ENCODE peak calls at places on chromosomes 16 and 17, in four cellular contexts. P is astrocyte of the spinal cord, G is NCI-H1105, Q is BJ. J is an unnamed sample.

GRCh38 chr17:57368637-57369336 is 112.5 kb downstream of the MSI2 start:
- DNase-seq in G (no peak), Q (no peak), P (no peak), J (peak)

GRCh38 chr17:60455378-60455777 is 33.1 kb downstream of the CHCT1 start:
- DNase-seq in G (no peak), Q (no peak), P (no peak), J (no peak)

GRCh38 chr16:84514295-84514873 is 9.9 kb upstream of the MEAK7 start:
- DNase-seq in P (no peak), G (no peak), Q (no peak), J (no peak)

GRCh38 chr16:84995666-84996065 is 15.7 kb downstream of the ZDHHC7 start:
- DNase-seq in G (no peak), Q (no peak), P (no peak), J (no peak)

GRCh38 chr17:51372345-51373004 is 112.1 kb downstream of the UTP18 start:
- DNase-seq in P (peak), G (no peak), Q (no peak), J (peak)

GRCh38 chr17:4808378-4808767 is 1.4 kb downstream of the PLD2 start:
- DNase-seq in G (no peak), Q (no peak), P (no peak), J (no peak)

GRCh38 chr17:78133971-78134898 is 3.7 kb downstream of the TMC8 start:
- DNase-seq in G (no peak), Q (no peak), P (no peak), J (peak)

GRCh38 chr17:61480414-61480807 is 28.2 kb downstream of the TBX4 start:
- DNase-seq in Q (no peak), G (no peak), P (no peak), J (no peak)

GRCh38 chr17:71032746-71033273 is 863.5 kb downstream of the KCNJ2 start:
- DNase-seq in Q (no peak), P (no peak), G (peak), J (no peak)

GRCh38 chr17:6496636-6497441 is 52.6 kb downstream of the PIMREG start:
- DNase-seq in P (no peak), G (no peak), Q (no peak), J (no peak)

GRCh38 chr17:50893183-50893993 is 27.2 kb upstream of the TOB1 start:
- DNase-seq in P (peak), G (no peak), Q (no peak), J (no peak)

GRCh38 chr17:38982858-38983746 is 15.9 kb upstream of the FBXO47 start:
- DNase-seq in Q (no peak), P (peak), G (peak), J (peak)

GRCh38 chr17:77449908-77450741 is 309.4 kb downstream of the SEC14L1 start:
- DNase-seq in Q (no peak), P (peak), G (no peak), J (no peak)

GRCh38 chr16:63890072-63890471 is 1231.8 kb downstream of the CDH11 start:
- DNase-seq in G (no peak), P (peak), Q (no peak), J (no peak)

GRCh38 chr16:89410794-89411309 is 79.5 kb downstream of the ANKRD11 start:
- DNase-seq in P (peak), G (no peak), Q (peak), J (peak)

GRCh38 chr17:54951286-54951685 is 17.2 kb downstream of the COX11 start:
- DNase-seq in G (no peak), Q (no peak), P (no peak), J (no peak)

GRCh38 chr17:34781071-34781470 is 180.2 kb downstream of the CCT6B start:
- DNase-seq in Q (peak), G (no peak), P (no peak), J (no peak)

GRCh38 chr17:13940858-13941665 is 128.2 kb upstream of the COX10 start:
- DNase-seq in Q (no peak), G (no peak), P (peak), J (no peak)

GRCh38 chr16:23521965-23522364 is 11.7 kb upstream of the GGA2 start:
- DNase-seq in Q (no peak), P (no peak), G (no peak), J (no peak)

GRCh38 chr17:73166731-73167581 is 2.1 kb downstream of the SSTR2 start:
- DNase-seq in Q (no peak), P (no peak), G (no peak), J (no peak)

GRCh38 chr17:63446218-63446980 is at the start of gene CYB561:
- DNase-seq in G (peak), P (peak), Q (no peak), J (peak)

GRCh38 chr16:4395055-4395726 is 21.2 kb downstream of the CORO7 start:
- DNase-seq in Q (no peak), P (no peak), G (no peak), J (no peak)

GRCh38 chr17:82287013-82287848 is 13.7 kb upstream of the CSNK1D start:
- DNase-seq in P (no peak), G (no peak), Q (no peak), J (no peak)

GRCh38 chr16:4021070-4021779 is 95.0 kb downstream of the ADCY9 start:
- DNase-seq in P (no peak), Q (no peak), G (peak), J (peak)

GRCh38 chr17:77424585-77425344 is 284.0 kb downstream of the SEC14L1 start:
- DNase-seq in Q (no peak), G (no peak), P (peak), J (no peak)

GRCh38 chr16:50372611-50373344 is 4.0 kb upstream of the BRD7 start:
- DNase-seq in Q (no peak), G (no peak), P (no peak), J (no peak)

GRCh38 chr16:29686740-29687327 is 7.9 kb downstream of the QPRT start:
- DNase-seq in Q (no peak), P (no peak), G (no peak), J (no peak)

GRCh38 chr16:495127-495748 is 32.3 kb upstream of the CAPN15 start:
- DNase-seq in G (peak), Q (no peak), P (no peak), J (no peak)

GRCh38 chr16:57873218-57873617 is 70.9 kb upstream of the KIFC3 start:
- DNase-seq in P (no peak), Q (no peak), G (no peak), J (no peak)

GRCh38 chr17:9231449-9232154 is 210.3 kb downstream of the NTN1 start:
- DNase-seq in Q (no peak), P (no peak), G (no peak), J (no peak)

GRCh38 chr17:20073056-20073979 is 64.2 kb downstream of the SPECC1 start:
- DNase-seq in G (no peak), P (peak), Q (no peak), J (no peak)

GRCh38 chr17:73227379-73227778 is 34.3 kb downstream of the CPSF4L start:
- DNase-seq in P (no peak), G (no peak), Q (no peak), J (no peak)